ENCODE peak calls at places on chromosomes 16 and 17, in six cellular contexts. H is HCT116, Q is GM12878, A is K562, U is SK-N-SH, L is HepG2. Y is an unnamed sample.
A peak's percentile ranks its signal among the peaks of the same experiment; 100 is the strongest.

GRCh38 chr17:31216053-31216751 is 80.8 kb downstream of the OMG start:
- DNase-seq in U (peak; percentile 18), Q (peak; percentile 17), L (peak; percentile 12), A (no peak), H (peak; percentile 19), Y (no peak)

GRCh38 chr16:89815639-89816348 is 653 bp downstream of the FANCA start:
- DNase-seq in H (no peak), A (no peak), U (peak; percentile 74), Q (no peak), L (no peak), Y (peak; percentile 49)

GRCh38 chr16:30557397-30557949 is 701 bp downstream of the ZNF764 start:
- DNase-seq in Q (no peak), H (no peak), A (no peak), L (no peak), U (peak; percentile 42), Y (no peak)

GRCh38 chr17:2264023-2264860 is 39.3 kb downstream of the SMG6 start:
- DNase-seq in L (no peak), U (no peak), Q (no peak), H (no peak), A (no peak), Y (no peak)

GRCh38 chr17:28118362-28118761 is 75.9 kb downstream of the NLK start:
- DNase-seq in L (no peak), A (no peak), U (no peak), Q (no peak), H (no peak), Y (no peak)

GRCh38 chr16:82995927-82996441 is 369.2 kb downstream of the CDH13 start:
- DNase-seq in H (no peak), L (no peak), U (no peak), A (no peak), Q (no peak), Y (no peak)

GRCh38 chr17:55693244-55694216 is 29.1 kb downstream of the TMEM100 start:
- DNase-seq in A (no peak), H (no peak), L (no peak), U (peak; percentile 34), Q (no peak), Y (no peak)

GRCh38 chr16:17328971-17329370 is 141.8 kb downstream of the XYLT1 start:
- DNase-seq in L (no peak), Q (no peak), H (no peak), U (peak; percentile 63), A (no peak), Y (no peak)

GRCh38 chr16:70694088-70694487 is 8.2 kb upstream of the MTSS2 start:
- DNase-seq in A (no peak), H (no peak), L (no peak), Q (no peak), U (no peak), Y (no peak)

GRCh38 chr17:40287494-40288369 is at the start of gene CDC6:
- DNase-seq in A (peak; percentile 99), L (peak; percentile 100), H (peak; percentile 99), U (peak; percentile 93), Q (peak; percentile 95), Y (peak; percentile 96)

GRCh38 chr17:46042248-46042647 is 43.2 kb downstream of the STH start:
- DNase-seq in H (no peak), L (no peak), A (no peak), U (no peak), Q (no peak), Y (no peak)

GRCh38 chr17:48101012-48101720 is at the start of gene CBX1:
- DNase-seq in U (peak; percentile 98), Q (peak; percentile 89), A (peak; percentile 91), H (peak; percentile 94), L (peak; percentile 93), Y (peak; percentile 92)

GRCh38 chr17:49358638-49359247 is 3.3 kb downstream of the ZNF652 start:
- DNase-seq in H (no peak), L (no peak), Q (peak; percentile 75), U (no peak), A (no peak), Y (no peak)

GRCh38 chr16:4402439-4403132 is 13.8 kb downstream of the CORO7 start:
- DNase-seq in U (peak; percentile 96), Q (no peak), L (peak; percentile 45), A (peak; percentile 86), H (peak; percentile 35), Y (no peak)

GRCh38 chr16:88973007-88973410 is 4.0 kb downstream of the CBFA2T3 start:
- DNase-seq in H (no peak), U (no peak), Q (no peak), A (peak; percentile 90), L (no peak), Y (no peak)

GRCh38 chr17:9729034-9729650 is 62.2 kb downstream of the DHRS7C start:
- DNase-seq in H (peak; percentile 23), U (peak; percentile 63), L (peak; percentile 47), Q (peak; percentile 8), A (peak; percentile 42), Y (no peak)

GRCh38 chr16:71703324-71703723 is 21.2 kb downstream of the PHLPP2 start:
- DNase-seq in L (no peak), Q (no peak), A (no peak), H (no peak), U (no peak), Y (no peak)

GRCh38 chr16:67782567-67783352 is 23.6 kb downstream of the RANBP10 start:
- DNase-seq in A (no peak), U (no peak), H (no peak), Q (no peak), L (no peak), Y (no peak)

GRCh38 chr17:82611140-82612058 is 36.8 kb downstream of the WDR45B start:
- DNase-seq in A (peak; percentile 58), U (peak; percentile 89), Q (no peak), L (no peak), H (no peak), Y (no peak)

GRCh38 chr17:51946311-51946710 is 212.2 kb downstream of the CA10 start:
- DNase-seq in Q (no peak), H (no peak), L (no peak), U (no peak), A (no peak), Y (no peak)

GRCh38 chr17:68460715-68461114 is 3.4 kb upstream of the WIPI1 start:
- DNase-seq in H (no peak), L (no peak), U (no peak), A (no peak), Q (no peak), Y (no peak)

GRCh38 chr17:29042679-29043538 is at the start of gene PIPOX:
- DNase-seq in H (no peak), U (peak; percentile 76), A (no peak), L (peak; percentile 90), Q (peak; percentile 30), Y (peak; percentile 81)

GRCh38 chr16:87437911-87438610 is 45.9 kb downstream of the MAP1LC3B start:
- DNase-seq in U (peak; percentile 61), Q (no peak), A (no peak), L (no peak), H (no peak), Y (no peak)

GRCh38 chr16:13848795-13849194 is 71.2 kb upstream of the ERCC4 start:
- DNase-seq in A (no peak), H (no peak), Q (no peak), L (no peak), U (no peak), Y (no peak)

GRCh38 chr16:75265911-75266701 is 14.7 kb upstream of the BCAR1 start:
- DNase-seq in L (peak; percentile 84), U (peak; percentile 99), Q (no peak), H (no peak), A (peak; percentile 95), Y (peak; percentile 93)

GRCh38 chr17:59533694-59534093 is 31.7 kb upstream of the DHX40 start:
- DNase-seq in A (no peak), H (no peak), Q (no peak), L (no peak), U (no peak), Y (no peak)

GRCh38 chr16:30028438-30029093 is 2.5 kb downstream of the TLCD3B start:
- DNase-seq in L (no peak), A (peak; percentile 82), Q (no peak), H (no peak), U (no peak), Y (no peak)

GRCh38 chr17:1255041-1255440 is 15.2 kb upstream of the BHLHA9 start:
- DNase-seq in Q (no peak), L (no peak), A (no peak), H (no peak), U (no peak), Y (no peak)
- TF ChIP-seq YY1 in Q (no peak), L (no peak), A (no peak), H (no peak), U (no peak), Y (no peak)

GRCh38 chr17:7887038-7887481 is 1.5 kb upstream of the CHD3 start:
- DNase-seq in U (no peak), L (no peak), A (no peak), H (no peak), Q (no peak), Y (no peak)

GRCh38 chr17:7887482-7888183 is 956 bp upstream of the CHD3 start:
- DNase-seq in Q (peak; percentile 75), U (peak; percentile 93), A (peak; percentile 81), H (peak; percentile 84), L (peak; percentile 66), Y (no peak)

GRCh38 chr17:7885357-7886226 is 3.0 kb upstream of the CHD3 start:
- DNase-seq in U (peak; percentile 80), L (no peak), A (peak; percentile 55), H (no peak), Q (no peak), Y (no peak)

GRCh38 chr17:7884581-7885356 is 3.8 kb upstream of the CHD3 start:
- DNase-seq in L (no peak), H (no peak), U (peak; percentile 55), A (peak; percentile 61), Q (no peak), Y (no peak)

GRCh38 chr17:7886227-7887037 is 2.2 kb upstream of the CHD3 start:
- DNase-seq in U (peak; percentile 44), A (no peak), L (no peak), Q (no peak), H (no peak), Y (no peak)
- TF ChIP-seq CTCF in U (no peak), A (no peak), L (peak; percentile 1), Q (peak; percentile 0), H (no peak), Y (no peak)

GRCh38 chr16:86421995-86422394 is 88.3 kb upstream of the FOXF1 start:
- DNase-seq in U (no peak), H (no peak), Q (no peak), A (no peak), L (no peak), Y (no peak)

GRCh38 chr16:86424413-86424812 is 85.9 kb upstream of the FOXF1 start:
- DNase-seq in U (no peak), L (no peak), Q (no peak), A (no peak), H (no peak), Y (no peak)

GRCh38 chr16:86426243-86426642 is 84.1 kb upstream of the FOXF1 start:
- DNase-seq in H (no peak), Q (no peak), L (no peak), U (no peak), A (no peak), Y (no peak)

GRCh38 chr16:86427327-86427935 is 82.9 kb upstream of the FOXF1 start:
- DNase-seq in U (no peak), Q (no peak), L (no peak), A (no peak), H (no peak), Y (no peak)

GRCh38 chr16:86424968-86425367 is 85.4 kb upstream of the FOXF1 start:
- DNase-seq in H (no peak), A (no peak), Q (no peak), U (no peak), L (no peak), Y (no peak)
- TF ChIP-seq YY1 in H (no peak), A (no peak), Q (no peak), U (no peak), L (no peak), Y (no peak)

GRCh38 chr17:34306466-34306865 is 12.8 kb upstream of the CCL8 start:
- DNase-seq in U (peak; percentile 32), Q (no peak), A (no peak), L (no peak), H (no peak), Y (peak; percentile 19)
- TF ChIP-seq CTCF in U (peak; percentile 75), Q (no peak), A (peak; percentile 59), L (peak; percentile 38), H (no peak), Y (peak; percentile 79)

Y was measured in H1.